ENCODE peak calls at places on chromosomes 3 and 15, in five cellular contexts. One of them, this sample, is unnamed.

GRCh38 chr15:79332824-79333510 is 22.1 kb downstream of the TMED3 start:
- DNase-seq in stimulated activated naive CD8-positive, alpha-beta T cell treated with anti-CD3 and anti-CD28 coated beads, Interleukin-15, amount 100 ng/mL, for 72 hours: no peak
- DNase-seq in activated CD8-positive, alpha-beta memory T cell treated with anti-CD3 and anti-CD28 coated beads, Interleukin-2, amount 50 U/mL, for 48 hours: no peak
- DNase-seq in stomach: no peak
- DNase-seq in stimulated activated CD4-positive, alpha-beta T cell treated with anti-CD3 and anti-CD28 coated beads, Interleukin-1b, Interleukin-23, amount 100 ng/mL, for 1 hour: no peak
- DNase-seq in this sample: no peak

GRCh38 chr3:113912551-113913246 is 35.1 kb upstream of the ZDHHC23 start:
- DNase-seq in activated CD8-positive, alpha-beta memory T cell treated with anti-CD3 and anti-CD28 coated beads, Interleukin-2, amount 50 U/mL, for 48 hours: no peak
- DNase-seq in stimulated activated CD4-positive, alpha-beta T cell treated with anti-CD3 and anti-CD28 coated beads, Interleukin-1b, Interleukin-23, amount 100 ng/mL, for 1 hour: no peak
- DNase-seq in stomach: peak; percentile 39
- DNase-seq in stimulated activated naive CD8-positive, alpha-beta T cell treated with anti-CD3 and anti-CD28 coated beads, Interleukin-15, amount 100 ng/mL, for 72 hours: peak; percentile 20
- DNase-seq in this sample: peak; percentile 73

GRCh38 chr15:91258436-91258779 is 158.4 kb downstream of the SV2B start:
- DNase-seq in stimulated activated CD4-positive, alpha-beta T cell treated with anti-CD3 and anti-CD28 coated beads, Interleukin-1b, Interleukin-23, amount 100 ng/mL, for 1 hour: no peak
- DNase-seq in stimulated activated naive CD8-positive, alpha-beta T cell treated with anti-CD3 and anti-CD28 coated beads, Interleukin-15, amount 100 ng/mL, for 72 hours: no peak
- DNase-seq in activated CD8-positive, alpha-beta memory T cell treated with anti-CD3 and anti-CD28 coated beads, Interleukin-2, amount 50 U/mL, for 48 hours: no peak
- DNase-seq in stomach: no peak
- DNase-seq in this sample: peak; percentile 13

GRCh38 chr15:62770111-62770660 is 272.4 kb upstream of the TPM1 start:
- DNase-seq in stimulated activated naive CD8-positive, alpha-beta T cell treated with anti-CD3 and anti-CD28 coated beads, Interleukin-15, amount 100 ng/mL, for 72 hours: no peak
- DNase-seq in stomach: no peak
- DNase-seq in stimulated activated CD4-positive, alpha-beta T cell treated with anti-CD3 and anti-CD28 coated beads, Interleukin-1b, Interleukin-23, amount 100 ng/mL, for 1 hour: no peak
- DNase-seq in activated CD8-positive, alpha-beta memory T cell treated with anti-CD3 and anti-CD28 coated beads, Interleukin-2, amount 50 U/mL, for 48 hours: no peak
- DNase-seq in this sample: no peak

GRCh38 chr3:10703875-10704274 is 112.2 kb upstream of the SLC6A11 start:
- DNase-seq in stimulated activated CD4-positive, alpha-beta T cell treated with anti-CD3 and anti-CD28 coated beads, Interleukin-1b, Interleukin-23, amount 100 ng/mL, for 1 hour: no peak
- DNase-seq in stimulated activated naive CD8-positive, alpha-beta T cell treated with anti-CD3 and anti-CD28 coated beads, Interleukin-15, amount 100 ng/mL, for 72 hours: no peak
- DNase-seq in stomach: no peak
- DNase-seq in activated CD8-positive, alpha-beta memory T cell treated with anti-CD3 and anti-CD28 coated beads, Interleukin-2, amount 50 U/mL, for 48 hours: no peak
- DNase-seq in this sample: peak; percentile 38

GRCh38 chr3:24686764-24687163 is 192.1 kb upstream of the THRB start:
- DNase-seq in stomach: no peak
- DNase-seq in stimulated activated CD4-positive, alpha-beta T cell treated with anti-CD3 and anti-CD28 coated beads, Interleukin-1b, Interleukin-23, amount 100 ng/mL, for 1 hour: no peak
- DNase-seq in activated CD8-positive, alpha-beta memory T cell treated with anti-CD3 and anti-CD28 coated beads, Interleukin-2, amount 50 U/mL, for 48 hours: no peak
- DNase-seq in stimulated activated naive CD8-positive, alpha-beta T cell treated with anti-CD3 and anti-CD28 coated beads, Interleukin-15, amount 100 ng/mL, for 72 hours: no peak
- DNase-seq in this sample: no peak

GRCh38 chr3:157353657-157354056 is 83.0 kb upstream of the PTX3 start:
- DNase-seq in stomach: no peak
- DNase-seq in stimulated activated naive CD8-positive, alpha-beta T cell treated with anti-CD3 and anti-CD28 coated beads, Interleukin-15, amount 100 ng/mL, for 72 hours: no peak
- DNase-seq in activated CD8-positive, alpha-beta memory T cell treated with anti-CD3 and anti-CD28 coated beads, Interleukin-2, amount 50 U/mL, for 48 hours: no peak
- DNase-seq in stimulated activated CD4-positive, alpha-beta T cell treated with anti-CD3 and anti-CD28 coated beads, Interleukin-1b, Interleukin-23, amount 100 ng/mL, for 1 hour: no peak
- DNase-seq in this sample: no peak

GRCh38 chr3:101903426-101903825 is 54.1 kb downstream of the NFKBIZ start:
- DNase-seq in activated CD8-positive, alpha-beta memory T cell treated with anti-CD3 and anti-CD28 coated beads, Interleukin-2, amount 50 U/mL, for 48 hours: no peak
- DNase-seq in stimulated activated CD4-positive, alpha-beta T cell treated with anti-CD3 and anti-CD28 coated beads, Interleukin-1b, Interleukin-23, amount 100 ng/mL, for 1 hour: no peak
- DNase-seq in stomach: no peak
- DNase-seq in stimulated activated naive CD8-positive, alpha-beta T cell treated with anti-CD3 and anti-CD28 coated beads, Interleukin-15, amount 100 ng/mL, for 72 hours: no peak
- DNase-seq in this sample: no peak

GRCh38 chr3:181623924-181624694 is 87.6 kb upstream of the SOX2 start:
- DNase-seq in stomach: no peak
- DNase-seq in stimulated activated naive CD8-positive, alpha-beta T cell treated with anti-CD3 and anti-CD28 coated beads, Interleukin-15, amount 100 ng/mL, for 72 hours: no peak
- DNase-seq in stimulated activated CD4-positive, alpha-beta T cell treated with anti-CD3 and anti-CD28 coated beads, Interleukin-1b, Interleukin-23, amount 100 ng/mL, for 1 hour: no peak
- DNase-seq in activated CD8-positive, alpha-beta memory T cell treated with anti-CD3 and anti-CD28 coated beads, Interleukin-2, amount 50 U/mL, for 48 hours: no peak
- DNase-seq in this sample: no peak

GRCh38 chr3:137105277-137105977 is 147.6 kb downstream of the IL20RB start:
- DNase-seq in stimulated activated CD4-positive, alpha-beta T cell treated with anti-CD3 and anti-CD28 coated beads, Interleukin-1b, Interleukin-23, amount 100 ng/mL, for 1 hour: no peak
- DNase-seq in stomach: no peak
- DNase-seq in activated CD8-positive, alpha-beta memory T cell treated with anti-CD3 and anti-CD28 coated beads, Interleukin-2, amount 50 U/mL, for 48 hours: no peak
- DNase-seq in stimulated activated naive CD8-positive, alpha-beta T cell treated with anti-CD3 and anti-CD28 coated beads, Interleukin-15, amount 100 ng/mL, for 72 hours: peak; percentile 16
- DNase-seq in this sample: peak; percentile 77

GRCh38 chr3:193743702-193744047 is 150.7 kb downstream of the OPA1 start:
- DNase-seq in stimulated activated CD4-positive, alpha-beta T cell treated with anti-CD3 and anti-CD28 coated beads, Interleukin-1b, Interleukin-23, amount 100 ng/mL, for 1 hour: no peak
- DNase-seq in activated CD8-positive, alpha-beta memory T cell treated with anti-CD3 and anti-CD28 coated beads, Interleukin-2, amount 50 U/mL, for 48 hours: no peak
- DNase-seq in stimulated activated naive CD8-positive, alpha-beta T cell treated with anti-CD3 and anti-CD28 coated beads, Interleukin-15, amount 100 ng/mL, for 72 hours: no peak
- DNase-seq in stomach: no peak
- DNase-seq in this sample: no peak

This sample was measured in SK-MEL-5.